ENCODE peak calls at places on chromosomes 16 and 17, in seven cellular contexts. I, J, D, V, B, X and F are unnamed samples.

GRCh38 chr17:68731465-68731864 is 130.3 kb upstream of the FAM20A start:
- DNase-seq in I (no peak), D (no peak), V (no peak), X (no peak), B (no peak), J (no peak), F (no peak)

GRCh38 chr17:82317394-82318168 is at the start of gene CD7:
- DNase-seq in I (no peak), B (no peak), J (no peak), D (peak), X (peak), V (no peak), F (no peak)

GRCh38 chr16:56480776-56481467 is 29.6 kb downstream of the OGFOD1 start:
- DNase-seq in I (peak), J (no peak), D (no peak), B (no peak), X (no peak), V (no peak), F (no peak)

GRCh38 chr17:57294629-57295501 is 38.5 kb downstream of the MSI2 start:
- DNase-seq in J (no peak), D (peak), B (no peak), V (no peak), I (no peak), X (no peak), F (peak)

GRCh38 chr17:11925271-11926021 is 71.8 kb downstream of the ZNF18 start:
- DNase-seq in B (no peak), J (no peak), D (no peak), X (no peak), V (no peak), I (no peak), F (no peak)

GRCh38 chr17:81558941-81559806 is 7.0 kb upstream of the FAAP100 start:
- DNase-seq in D (peak), X (no peak), I (no peak), B (no peak), V (no peak), J (no peak), F (no peak)

GRCh38 chr17:29216856-29217255 is 29.8 kb upstream of the CRYBA1 start:
- DNase-seq in D (no peak), B (no peak), I (no peak), J (no peak), V (no peak), X (no peak), F (no peak)

GRCh38 chr17:49191917-49192741 is 18.2 kb downstream of the GNGT2 start:
- DNase-seq in D (peak), V (peak), J (peak), B (peak), I (peak), X (peak), F (peak)

GRCh38 chr16:1366060-1366711 is 14.5 kb downstream of the GNPTG start:
- DNase-seq in I (no peak), D (no peak), J (no peak), V (no peak), B (no peak), X (no peak), F (no peak)

GRCh38 chr17:48023408-48024148 is 14.0 kb downstream of the COPZ2 start:
- DNase-seq in V (no peak), D (peak), J (peak), I (peak), B (no peak), X (peak), F (peak)

GRCh38 chr17:69607162-69607834 is 192.8 kb downstream of the MAP2K6 start:
- DNase-seq in B (peak), J (peak), D (peak), V (peak), I (peak), X (peak), F (peak)